ENCODE peak calls at places on chromosomes 2 and 18, in six cellular contexts. J is sigmoid colon, U is endothelial cell of umbilical vein, K is breast epithelium, T is GM23338, C is HCT116. E is an unnamed sample. For H3K4me1, the result is how much of the 10 kb centered on the place peaks cover.

GRCh38 chr2:197126630-197127029 is 183.9 kb downstream of the ANKRD44 start:
- DNase-seq in J (no peak), C (no peak), U (no peak), T (no peak), K (no peak), E (no peak)

GRCh38 chr2:12501469-12502147 is 215.1 kb upstream of the TRIB2 start:
- DNase-seq in J (peak), K (no peak), T (no peak), U (peak), C (no peak), E (no peak)

GRCh38 chr2:187842978-187843847 is 289.0 kb upstream of the TFPI start:
- DNase-seq in T (peak), C (peak), K (no peak), U (peak), J (no peak), E (no peak)

GRCh38 chr2:219058541-219059374 is 2.0 kb downstream of the IHH start:
- DNase-seq in J (no peak), T (peak), K (no peak), U (no peak), C (no peak), E (no peak)

GRCh38 chr18:777021-777420 is 35.0 kb downstream of the YES1 start:
- DNase-seq in T (no peak), C (no peak), K (no peak), J (no peak), U (peak), E (no peak)

GRCh38 chr2:190350371-190350770 is 7.0 kb downstream of the INPP1 start:
- DNase-seq in K (no peak), J (no peak), T (no peak), U (no peak), C (no peak), E (no peak)

GRCh38 chr2:75130171-75130570 is 69.1 kb downstream of the TACR1 start:
- DNase-seq in K (no peak), C (no peak), T (peak), U (no peak), J (no peak), E (no peak)

GRCh38 chr2:102620367-102620766 is 1.0 kb downstream of the SLC9A2 start:
- DNase-seq in U (no peak), K (no peak), J (no peak), T (peak), C (no peak), E (peak)

GRCh38 chr2:46943881-46944798 is 28.5 kb upstream of the MCFD2 start:
- DNase-seq in J (no peak), T (no peak), K (no peak), U (no peak), C (no peak), E (no peak)

GRCh38 chr2:47620717-47621437 is 162.1 kb upstream of the MSH6 start:
- DNase-seq in T (no peak), C (no peak), J (no peak), K (no peak), U (no peak), E (no peak)

GRCh38 chr2:233706720-233707119 is 6.0 kb upstream of the UGT1A5 start:
- DNase-seq in J (no peak), U (no peak), T (no peak), K (no peak), C (no peak), E (no peak)

GRCh38 chr2:202642567-202642966 is 7.8 kb downstream of the FAM117B start:
- DNase-seq in T (no peak), J (no peak), C (no peak), K (no peak), U (no peak), E (no peak)

GRCh38 chr2:171383141-171383540 is 50.6 kb downstream of the METTL8 start:
- DNase-seq in K (no peak), C (no peak), J (no peak), T (no peak), U (no peak), E (no peak)

GRCh38 chr18:75110846-75111415 is 98.0 kb downstream of the PTGR3 start:
- DNase-seq in U (no peak), J (no peak), K (no peak), C (no peak), T (no peak), E (no peak)

GRCh38 chr18:55764382-55764781 is 176.4 kb upstream of the TCF4 start:
- DNase-seq in C (no peak), K (no peak), T (no peak), U (no peak), J (no peak), E (no peak)

GRCh38 chr2:24844023-24844685 is 50.9 kb downstream of the CENPO start:
- DNase-seq in K (no peak), T (no peak), U (no peak), C (no peak), J (no peak), E (no peak)
- H3K4me3 ChIP-seq in K (no peak), T (no peak), U (no peak), C (no peak), J (no peak), E (no peak)

DNA sequence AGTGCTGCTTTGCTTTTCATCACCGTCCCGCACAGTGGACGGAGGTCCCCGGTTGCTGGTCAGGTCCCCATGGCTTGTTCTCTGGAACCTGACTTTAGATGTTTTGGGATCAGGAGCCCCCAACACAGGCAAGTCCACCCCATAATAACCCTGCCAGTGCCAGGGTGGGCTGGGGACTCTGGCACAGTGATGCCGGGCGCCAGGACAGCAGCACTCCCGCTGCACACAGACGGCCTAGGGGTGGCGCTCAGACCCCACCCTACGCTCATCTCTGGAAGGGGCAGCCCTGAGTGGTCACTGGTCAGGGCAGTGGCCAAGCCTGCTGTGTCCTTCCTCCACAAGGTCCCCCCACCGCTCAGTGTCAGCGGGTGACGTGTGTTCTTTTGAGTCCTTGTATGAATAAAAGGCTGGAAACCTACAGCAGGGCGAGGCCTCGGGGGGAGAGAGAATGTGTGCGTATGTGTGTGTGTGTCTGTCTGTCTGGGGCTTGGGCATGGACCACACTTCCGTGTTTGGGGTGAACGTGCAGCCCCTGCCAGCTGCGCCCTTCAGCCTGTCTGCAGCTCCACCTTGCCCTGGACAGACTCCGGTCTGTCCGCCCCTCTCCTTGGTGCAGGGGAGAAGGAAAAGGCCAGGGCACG is 32.3 kb downstream of the GPC1 start:
- DNase-seq in U (no peak), J (peak), C (no peak), T (no peak), K (no peak), E (peak)
- TF ChIP-seq POLR2AphosphoS5 in U (no peak), J (no peak), C (no peak), T (no peak), K (no peak), E (no peak)

GRCh38 chr2:85791704-85792565 is 38.1 kb downstream of the ATOH8 start:
- DNase-seq in K (no peak), C (no peak), T (no peak), J (peak), U (no peak), E (no peak)

GRCh38 chr2:85794491-85795121 is 40.8 kb downstream of the ATOH8 start:
- DNase-seq in K (no peak), T (no peak), C (no peak), J (peak), U (no peak), E (no peak)

GRCh38 chr2:85793584-85793983 is 39.8 kb downstream of the ATOH8 start:
- DNase-seq in U (no peak), C (no peak), J (no peak), T (no peak), K (no peak), E (no peak)

GRCh38 chr2:85794038-85794441 is 40.2 kb downstream of the ATOH8 start:
- DNase-seq in T (no peak), C (no peak), K (no peak), U (no peak), J (no peak), E (no peak)

DNA sequence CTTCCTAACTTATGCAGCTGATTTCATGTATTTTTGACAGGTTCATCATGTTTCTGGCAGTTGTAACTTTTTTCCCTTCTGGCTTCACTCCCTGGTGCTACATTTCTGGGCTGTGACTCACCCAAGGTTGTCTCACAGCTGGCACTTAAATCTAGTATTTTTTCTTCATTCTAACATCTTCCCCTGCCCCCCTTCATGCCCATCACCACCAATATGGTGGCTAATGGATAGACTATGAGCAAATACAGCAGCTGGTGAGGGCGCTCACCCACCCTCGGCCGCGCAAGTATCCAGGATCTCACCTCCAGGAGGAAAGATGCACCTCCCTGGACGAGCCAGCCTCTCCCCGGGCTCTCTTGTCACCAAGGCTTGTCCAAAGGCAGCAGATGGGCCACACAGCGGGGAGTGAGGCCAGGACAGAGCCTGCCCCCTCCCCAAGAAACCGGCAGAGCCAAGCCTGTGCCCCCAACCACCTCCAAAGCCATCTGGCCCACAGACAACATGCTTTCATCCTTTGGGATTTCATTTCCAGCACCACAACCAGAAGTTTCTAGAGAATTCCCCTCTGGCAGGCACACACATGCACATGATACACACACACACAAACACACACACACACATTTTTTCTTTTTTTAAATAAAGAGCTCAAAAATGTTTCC is 39.1 kb downstream of the ATOH8 start:
- DNase-seq in T (no peak), K (no peak), J (peak), U (peak), C (no peak), E (no peak)
- H3K4me1 ChIP-seq in T (under half), K (under half), J (half or more), U (under half), C (under half), E (under half)

GRCh38 chr18:54357660-54358494 is at the start of the genes C18orf54 and STARD6:
- DNase-seq in C (peak), K (peak), U (peak), J (peak), T (peak), E (peak)

GRCh38 chr18:54359233-54359632 is 1.5 kb downstream of the C18orf54 start:
- DNase-seq in J (no peak), K (no peak), U (peak), T (no peak), C (no peak), E (no peak)

GRCh38 chr18:54357082-54357659 is 487 bp downstream of the STARD6 start:
- DNase-seq in K (no peak), T (no peak), J (no peak), U (peak), C (no peak), E (no peak)

GRCh38 chr18:54360406-54360805 is 2.7 kb downstream of the C18orf54 start:
- DNase-seq in T (no peak), U (no peak), C (no peak), J (no peak), K (no peak), E (no peak)

DNA sequence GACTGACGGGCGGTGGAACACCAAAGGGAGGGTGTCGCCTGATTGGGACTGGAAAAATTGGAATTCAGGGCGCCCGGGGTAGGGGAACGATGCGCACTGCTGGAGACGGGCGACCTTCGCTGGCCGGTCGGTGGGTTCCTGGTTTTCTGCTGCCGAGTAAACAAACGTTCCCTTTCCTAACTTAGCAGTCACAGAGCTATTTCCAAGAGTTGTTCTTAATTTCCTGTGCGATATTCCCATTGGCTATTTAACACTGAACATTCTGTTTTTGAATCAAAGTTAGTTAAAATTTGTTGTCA is 738 bp downstream of the C18orf54 start:
- DNase-seq in K (peak), J (no peak), U (peak), C (no peak), T (no peak), E (no peak)
- H3K4me3 ChIP-seq in K (peak), J (peak), U (peak), C (peak), T (peak), E (peak)

DNA sequence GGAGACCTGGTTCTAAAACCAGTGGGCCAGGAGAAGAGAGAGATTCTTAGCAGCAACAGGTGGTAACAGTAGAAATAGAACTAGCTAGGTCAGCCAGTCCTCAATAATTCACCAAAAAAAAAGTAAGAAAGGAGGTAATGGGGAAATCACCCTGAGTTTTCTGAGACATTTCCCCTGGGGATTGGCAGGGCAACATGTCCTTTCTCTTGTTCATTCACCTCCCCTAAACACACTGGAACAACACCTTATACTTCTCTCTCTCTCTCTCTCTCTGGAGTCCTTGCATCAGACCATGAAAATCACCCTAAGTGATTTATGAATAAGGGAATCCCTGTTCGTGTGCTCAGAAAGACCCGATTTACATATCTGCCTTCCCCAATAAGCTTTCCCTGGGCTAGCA is 64.8 kb downstream of the COX7A2L start:
- DNase-seq in C (no peak), K (no peak), T (no peak), J (no peak), U (no peak), E (no peak)
- TF ChIP-seq POLR2AphosphoS5 in C (no peak), K (no peak), T (no peak), J (no peak), U (no peak), E (no peak)

GRCh38 chr2:36357506-36358316 is 2.1 kb downstream of the CRIM1 start:
- DNase-seq in T (peak), U (peak), C (peak), J (peak), K (no peak), E (peak)

GRCh38 chr2:36356990-36357505 is 1.5 kb downstream of the CRIM1 start:
- DNase-seq in K (no peak), J (peak), C (no peak), T (no peak), U (peak), E (no peak)

GRCh38 chr2:36360063-36360462 is 4.5 kb downstream of the CRIM1 start:
- DNase-seq in T (no peak), U (peak), K (no peak), C (no peak), J (no peak), E (no peak)

GRCh38 chr2:36359006-36359580 is 3.5 kb downstream of the CRIM1 start:
- DNase-seq in J (no peak), U (peak), K (no peak), C (no peak), T (no peak), E (no peak)

DNA sequence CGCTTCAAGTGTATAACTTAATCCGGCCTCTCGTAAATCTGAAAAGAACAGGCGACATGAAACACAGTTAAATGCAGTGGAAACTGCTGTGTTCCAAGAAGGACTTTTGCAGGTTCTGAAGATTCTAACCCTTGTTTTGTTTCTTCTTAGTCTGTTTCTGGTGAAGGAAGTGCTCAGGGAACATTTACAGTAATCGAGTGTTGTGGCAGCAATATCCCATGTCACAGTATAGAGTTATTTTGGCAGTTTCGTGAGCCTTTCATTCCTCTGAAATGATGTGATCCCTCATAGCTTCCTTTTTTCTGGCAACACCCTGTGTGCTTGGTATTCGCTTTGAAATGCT is 2.7 kb downstream of the CRIM1 start:
- DNase-seq in C (no peak), T (no peak), U (no peak), K (no peak), J (no peak), E (no peak)
- H3K4me1 ChIP-seq in C (under half), T (half or more), U (half or more), K (under half), J (half or more), E (under half)

E was measured in prostate gland.